ENCODE peak calls at places on chromosomes 16 and 17, in ten cellular contexts. One of them, this sample, is unnamed.

GRCh38 chr16:104828-105374 is 26.9 kb downstream of the MPG start:
- DNase-seq in activated CD4-positive, alpha-beta T cell treated with anti-CD3 and anti-CD28 coated beads, Interleukin-2, amount 50 U/mL, for 1 hour: no peak
- DNase-seq in left colon: no peak
- DNase-seq in iris pigment epithelial cell: no peak
- DNase-seq in GM20000: no peak
- DNase-seq in activated T-helper 1 cell treated with Interleukin-2 at 50 U/mL for 16 hours: no peak
- DNase-seq in CD4-positive, alpha-beta T cell: no peak
- DNase-seq in CD4-positive, alpha-beta memory T cell: no peak
- DNase-seq in H54: no peak
- DNase-seq in sigmoid colon: no peak
- DNase-seq in this sample: no peak

GRCh38 chr17:74270333-74270732 is 3.7 kb upstream of the DNAI2 start:
- DNase-seq in activated CD4-positive, alpha-beta T cell treated with anti-CD3 and anti-CD28 coated beads, Interleukin-2, amount 50 U/mL, for 1 hour: no peak
- DNase-seq in left colon: no peak
- DNase-seq in iris pigment epithelial cell: no peak
- DNase-seq in GM20000: no peak
- DNase-seq in activated T-helper 1 cell treated with Interleukin-2 at 50 U/mL for 16 hours: no peak
- DNase-seq in CD4-positive, alpha-beta T cell: no peak
- DNase-seq in CD4-positive, alpha-beta memory T cell: no peak
- DNase-seq in H54: no peak
- DNase-seq in sigmoid colon: no peak
- DNase-seq in this sample: no peak

GRCh38 chr17:51818777-51819176 is 339.7 kb downstream of the CA10 start:
- DNase-seq in activated CD4-positive, alpha-beta T cell treated with anti-CD3 and anti-CD28 coated beads, Interleukin-2, amount 50 U/mL, for 1 hour: no peak
- DNase-seq in left colon: no peak
- DNase-seq in iris pigment epithelial cell: no peak
- DNase-seq in GM20000: no peak
- DNase-seq in activated T-helper 1 cell treated with Interleukin-2 at 50 U/mL for 16 hours: no peak
- DNase-seq in CD4-positive, alpha-beta T cell: no peak
- DNase-seq in CD4-positive, alpha-beta memory T cell: no peak
- DNase-seq in H54: no peak
- DNase-seq in sigmoid colon: no peak
- DNase-seq in this sample: no peak

GRCh38 chr16:59540621-59541020 is 806.5 kb upstream of the GOT2 start:
- DNase-seq in activated CD4-positive, alpha-beta T cell treated with anti-CD3 and anti-CD28 coated beads, Interleukin-2, amount 50 U/mL, for 1 hour: no peak
- DNase-seq in left colon: no peak
- DNase-seq in iris pigment epithelial cell: peak; percentile 8
- DNase-seq in GM20000: no peak
- DNase-seq in activated T-helper 1 cell treated with Interleukin-2 at 50 U/mL for 16 hours: no peak
- DNase-seq in CD4-positive, alpha-beta T cell: no peak
- DNase-seq in CD4-positive, alpha-beta memory T cell: no peak
- DNase-seq in H54: no peak
- DNase-seq in sigmoid colon: no peak
- DNase-seq in this sample: no peak

GRCh38 chr17:61240851-61241468 is 158.7 kb upstream of the TBX2 start:
- DNase-seq in activated CD4-positive, alpha-beta T cell treated with anti-CD3 and anti-CD28 coated beads, Interleukin-2, amount 50 U/mL, for 1 hour: no peak
- DNase-seq in left colon: no peak
- DNase-seq in iris pigment epithelial cell: no peak
- DNase-seq in GM20000: no peak
- DNase-seq in activated T-helper 1 cell treated with Interleukin-2 at 50 U/mL for 16 hours: no peak
- DNase-seq in CD4-positive, alpha-beta T cell: no peak
- DNase-seq in CD4-positive, alpha-beta memory T cell: no peak
- DNase-seq in H54: no peak
- DNase-seq in sigmoid colon: no peak
- DNase-seq in this sample: no peak

GRCh38 chr16:67844441-67844840 is 2.3 kb upstream of the NUTF2 start:
- DNase-seq in activated CD4-positive, alpha-beta T cell treated with anti-CD3 and anti-CD28 coated beads, Interleukin-2, amount 50 U/mL, for 1 hour: no peak
- DNase-seq in left colon: no peak
- DNase-seq in iris pigment epithelial cell: peak; percentile 42
- DNase-seq in GM20000: no peak
- DNase-seq in activated T-helper 1 cell treated with Interleukin-2 at 50 U/mL for 16 hours: no peak
- DNase-seq in CD4-positive, alpha-beta T cell: no peak
- DNase-seq in CD4-positive, alpha-beta memory T cell: no peak
- DNase-seq in H54: no peak
- DNase-seq in sigmoid colon: no peak
- DNase-seq in this sample: no peak

GRCh38 chr16:25124503-25124902 is 13.0 kb downstream of the LCMT1 start:
- DNase-seq in activated CD4-positive, alpha-beta T cell treated with anti-CD3 and anti-CD28 coated beads, Interleukin-2, amount 50 U/mL, for 1 hour: no peak
- DNase-seq in left colon: no peak
- DNase-seq in iris pigment epithelial cell: no peak
- DNase-seq in GM20000: no peak
- DNase-seq in activated T-helper 1 cell treated with Interleukin-2 at 50 U/mL for 16 hours: no peak
- DNase-seq in CD4-positive, alpha-beta T cell: no peak
- DNase-seq in CD4-positive, alpha-beta memory T cell: no peak
- DNase-seq in H54: no peak
- DNase-seq in sigmoid colon: no peak
- DNase-seq in this sample: no peak

GRCh38 chr17:14921936-14922335 is 343.2 kb downstream of the PMP22 start:
- DNase-seq in activated CD4-positive, alpha-beta T cell treated with anti-CD3 and anti-CD28 coated beads, Interleukin-2, amount 50 U/mL, for 1 hour: no peak
- DNase-seq in left colon: no peak
- DNase-seq in iris pigment epithelial cell: no peak
- DNase-seq in GM20000: no peak
- DNase-seq in activated T-helper 1 cell treated with Interleukin-2 at 50 U/mL for 16 hours: no peak
- DNase-seq in CD4-positive, alpha-beta T cell: no peak
- DNase-seq in CD4-positive, alpha-beta memory T cell: no peak
- DNase-seq in H54: no peak
- DNase-seq in sigmoid colon: no peak
- DNase-seq in this sample: no peak

GRCh38 chr17:78337244-78338109 is 22.4 kb downstream of the SOCS3 start:
- DNase-seq in activated CD4-positive, alpha-beta T cell treated with anti-CD3 and anti-CD28 coated beads, Interleukin-2, amount 50 U/mL, for 1 hour: no peak
- DNase-seq in left colon: no peak
- DNase-seq in iris pigment epithelial cell: peak; percentile 88
- DNase-seq in GM20000: peak; percentile 79
- DNase-seq in activated T-helper 1 cell treated with Interleukin-2 at 50 U/mL for 16 hours: no peak
- DNase-seq in CD4-positive, alpha-beta T cell: no peak
- DNase-seq in CD4-positive, alpha-beta memory T cell: no peak
- DNase-seq in H54: no peak
- DNase-seq in sigmoid colon: peak; percentile 74
- DNase-seq in this sample: peak; percentile 66

GRCh38 chr16:68086336-68086821 is 1.2 kb downstream of the NFATC3 start:
- DNase-seq in activated CD4-positive, alpha-beta T cell treated with anti-CD3 and anti-CD28 coated beads, Interleukin-2, amount 50 U/mL, for 1 hour: no peak
- DNase-seq in left colon: no peak
- DNase-seq in iris pigment epithelial cell: peak; percentile 53
- DNase-seq in GM20000: no peak
- DNase-seq in activated T-helper 1 cell treated with Interleukin-2 at 50 U/mL for 16 hours: no peak
- DNase-seq in CD4-positive, alpha-beta T cell: no peak
- DNase-seq in CD4-positive, alpha-beta memory T cell: no peak
- DNase-seq in H54: no peak
- DNase-seq in sigmoid colon: no peak
- DNase-seq in this sample: no peak

GRCh38 chr17:81468111-81468764 is 44.4 kb downstream of the ACTG1 start:
- DNase-seq in activated CD4-positive, alpha-beta T cell treated with anti-CD3 and anti-CD28 coated beads, Interleukin-2, amount 50 U/mL, for 1 hour: no peak
- DNase-seq in left colon: no peak
- DNase-seq in iris pigment epithelial cell: no peak
- DNase-seq in GM20000: no peak
- DNase-seq in activated T-helper 1 cell treated with Interleukin-2 at 50 U/mL for 16 hours: no peak
- DNase-seq in CD4-positive, alpha-beta T cell: no peak
- DNase-seq in CD4-positive, alpha-beta memory T cell: no peak
- DNase-seq in H54: no peak
- DNase-seq in sigmoid colon: no peak
- DNase-seq in this sample: no peak

GRCh38 chr17:40303009-40303657 is 5.8 kb upstream of the RARA start:
- DNase-seq in activated CD4-positive, alpha-beta T cell treated with anti-CD3 and anti-CD28 coated beads, Interleukin-2, amount 50 U/mL, for 1 hour: peak; percentile 54
- DNase-seq in left colon: peak; percentile 63
- DNase-seq in iris pigment epithelial cell: peak; percentile 72
- DNase-seq in GM20000: peak; percentile 57
- DNase-seq in activated T-helper 1 cell treated with Interleukin-2 at 50 U/mL for 16 hours: no peak
- DNase-seq in CD4-positive, alpha-beta T cell: no peak
- DNase-seq in CD4-positive, alpha-beta memory T cell: peak; percentile 70
- DNase-seq in H54: no peak
- DNase-seq in sigmoid colon: no peak
- DNase-seq in this sample: no peak

GRCh38 chr17:31068291-31068690 is 26.5 kb upstream of the NF1 start:
- DNase-seq in activated CD4-positive, alpha-beta T cell treated with anti-CD3 and anti-CD28 coated beads, Interleukin-2, amount 50 U/mL, for 1 hour: peak; percentile 29
- DNase-seq in left colon: peak; percentile 57
- DNase-seq in iris pigment epithelial cell: peak; percentile 51
- DNase-seq in GM20000: peak; percentile 46
- DNase-seq in activated T-helper 1 cell treated with Interleukin-2 at 50 U/mL for 16 hours: peak; percentile 9
- DNase-seq in CD4-positive, alpha-beta T cell: no peak
- DNase-seq in CD4-positive, alpha-beta memory T cell: peak; percentile 18
- DNase-seq in H54: no peak
- DNase-seq in sigmoid colon: no peak
- DNase-seq in this sample: peak; percentile 21

GRCh38 chr17:81230043-81230820 is 7.5 kb upstream of the CEP131 start:
- DNase-seq in activated CD4-positive, alpha-beta T cell treated with anti-CD3 and anti-CD28 coated beads, Interleukin-2, amount 50 U/mL, for 1 hour: no peak
- DNase-seq in left colon: no peak
- DNase-seq in iris pigment epithelial cell: no peak
- DNase-seq in GM20000: no peak
- DNase-seq in activated T-helper 1 cell treated with Interleukin-2 at 50 U/mL for 16 hours: no peak
- DNase-seq in CD4-positive, alpha-beta T cell: no peak
- DNase-seq in CD4-positive, alpha-beta memory T cell: no peak
- DNase-seq in H54: no peak
- DNase-seq in sigmoid colon: no peak
- DNase-seq in this sample: no peak

GRCh38 chr16:15434079-15434424 is 336 bp upstream of the BMERB1 start:
- DNase-seq in activated CD4-positive, alpha-beta T cell treated with anti-CD3 and anti-CD28 coated beads, Interleukin-2, amount 50 U/mL, for 1 hour: no peak
- DNase-seq in left colon: no peak
- DNase-seq in iris pigment epithelial cell: no peak
- DNase-seq in GM20000: no peak
- DNase-seq in activated T-helper 1 cell treated with Interleukin-2 at 50 U/mL for 16 hours: no peak
- DNase-seq in CD4-positive, alpha-beta T cell: no peak
- DNase-seq in CD4-positive, alpha-beta memory T cell: peak; percentile 3
- DNase-seq in H54: no peak
- DNase-seq in sigmoid colon: no peak
- DNase-seq in this sample: no peak

GRCh38 chr17:27232328-27232727 is 61.6 kb upstream of the WSB1 start:
- DNase-seq in activated CD4-positive, alpha-beta T cell treated with anti-CD3 and anti-CD28 coated beads, Interleukin-2, amount 50 U/mL, for 1 hour: no peak
- DNase-seq in left colon: no peak
- DNase-seq in iris pigment epithelial cell: no peak
- DNase-seq in GM20000: no peak
- DNase-seq in activated T-helper 1 cell treated with Interleukin-2 at 50 U/mL for 16 hours: no peak
- DNase-seq in CD4-positive, alpha-beta T cell: no peak
- DNase-seq in CD4-positive, alpha-beta memory T cell: no peak
- DNase-seq in H54: no peak
- DNase-seq in sigmoid colon: no peak
- DNase-seq in this sample: no peak

GRCh38 chr17:40090234-40091111 is 9.9 kb downstream of the NR1D1 start:
- DNase-seq in activated CD4-positive, alpha-beta T cell treated with anti-CD3 and anti-CD28 coated beads, Interleukin-2, amount 50 U/mL, for 1 hour: no peak
- DNase-seq in left colon: peak; percentile 16
- DNase-seq in iris pigment epithelial cell: no peak
- DNase-seq in GM20000: no peak
- DNase-seq in activated T-helper 1 cell treated with Interleukin-2 at 50 U/mL for 16 hours: no peak
- DNase-seq in CD4-positive, alpha-beta T cell: no peak
- DNase-seq in CD4-positive, alpha-beta memory T cell: no peak
- DNase-seq in H54: no peak
- DNase-seq in sigmoid colon: peak; percentile 91
- DNase-seq in this sample: no peak

GRCh38 chr17:68819465-68819864 is 135.7 kb downstream of the ABCA8 start:
- DNase-seq in activated CD4-positive, alpha-beta T cell treated with anti-CD3 and anti-CD28 coated beads, Interleukin-2, amount 50 U/mL, for 1 hour: no peak
- DNase-seq in left colon: no peak
- DNase-seq in iris pigment epithelial cell: no peak
- DNase-seq in GM20000: no peak
- DNase-seq in activated T-helper 1 cell treated with Interleukin-2 at 50 U/mL for 16 hours: no peak
- DNase-seq in CD4-positive, alpha-beta T cell: no peak
- DNase-seq in CD4-positive, alpha-beta memory T cell: no peak
- DNase-seq in H54: no peak
- DNase-seq in sigmoid colon: no peak
- DNase-seq in this sample: no peak

GRCh38 chr17:1362065-1362848 is 37.8 kb downstream of the YWHAE start:
- DNase-seq in activated CD4-positive, alpha-beta T cell treated with anti-CD3 and anti-CD28 coated beads, Interleukin-2, amount 50 U/mL, for 1 hour: peak; percentile 30
- DNase-seq in left colon: no peak
- DNase-seq in iris pigment epithelial cell: no peak
- DNase-seq in GM20000: no peak
- DNase-seq in activated T-helper 1 cell treated with Interleukin-2 at 50 U/mL for 16 hours: no peak
- DNase-seq in CD4-positive, alpha-beta T cell: peak; percentile 15
- DNase-seq in CD4-positive, alpha-beta memory T cell: peak; percentile 39
- DNase-seq in H54: no peak
- DNase-seq in sigmoid colon: no peak
- DNase-seq in this sample: no peak

GRCh38 chr17:3888343-3889171 is 4.3 kb downstream of the CAMKK1 start:
- DNase-seq in activated CD4-positive, alpha-beta T cell treated with anti-CD3 and anti-CD28 coated beads, Interleukin-2, amount 50 U/mL, for 1 hour: no peak
- DNase-seq in left colon: peak; percentile 78
- DNase-seq in iris pigment epithelial cell: peak; percentile 96
- DNase-seq in GM20000: no peak
- DNase-seq in activated T-helper 1 cell treated with Interleukin-2 at 50 U/mL for 16 hours: no peak
- DNase-seq in CD4-positive, alpha-beta T cell: no peak
- DNase-seq in CD4-positive, alpha-beta memory T cell: no peak
- DNase-seq in H54: peak; percentile 91
- DNase-seq in sigmoid colon: peak; percentile 97
- DNase-seq in this sample: no peak

GRCh38 chr17:76994237-76994637 is 126.0 kb downstream of the MGAT5B start:
- DNase-seq in activated CD4-positive, alpha-beta T cell treated with anti-CD3 and anti-CD28 coated beads, Interleukin-2, amount 50 U/mL, for 1 hour: no peak
- DNase-seq in left colon: no peak
- DNase-seq in iris pigment epithelial cell: no peak
- DNase-seq in GM20000: no peak
- DNase-seq in activated T-helper 1 cell treated with Interleukin-2 at 50 U/mL for 16 hours: no peak
- DNase-seq in CD4-positive, alpha-beta T cell: no peak
- DNase-seq in CD4-positive, alpha-beta memory T cell: no peak
- DNase-seq in H54: no peak
- DNase-seq in sigmoid colon: no peak
- DNase-seq in this sample: no peak

GRCh38 chr17:79971651-79972050 is 64.0 kb downstream of the TBC1D16 start:
- DNase-seq in activated CD4-positive, alpha-beta T cell treated with anti-CD3 and anti-CD28 coated beads, Interleukin-2, amount 50 U/mL, for 1 hour: no peak
- DNase-seq in left colon: no peak
- DNase-seq in iris pigment epithelial cell: no peak
- DNase-seq in GM20000: no peak
- DNase-seq in activated T-helper 1 cell treated with Interleukin-2 at 50 U/mL for 16 hours: no peak
- DNase-seq in CD4-positive, alpha-beta T cell: no peak
- DNase-seq in CD4-positive, alpha-beta memory T cell: no peak
- DNase-seq in H54: no peak
- DNase-seq in sigmoid colon: peak; percentile 54
- DNase-seq in this sample: no peak

GRCh38 chr17:67245694-67246397 is 850 bp upstream of the HELZ start:
- DNase-seq in activated CD4-positive, alpha-beta T cell treated with anti-CD3 and anti-CD28 coated beads, Interleukin-2, amount 50 U/mL, for 1 hour: peak; percentile 53
- DNase-seq in left colon: peak; percentile 65
- DNase-seq in iris pigment epithelial cell: no peak
- DNase-seq in GM20000: peak; percentile 58
- DNase-seq in activated T-helper 1 cell treated with Interleukin-2 at 50 U/mL for 16 hours: peak; percentile 28
- DNase-seq in CD4-positive, alpha-beta T cell: no peak
- DNase-seq in CD4-positive, alpha-beta memory T cell: peak; percentile 56
- DNase-seq in H54: no peak
- DNase-seq in sigmoid colon: no peak
- DNase-seq in this sample: peak; percentile 40

GRCh38 chr17:65985571-65985970 is 206.4 kb downstream of the CEP112 start:
- DNase-seq in activated CD4-positive, alpha-beta T cell treated with anti-CD3 and anti-CD28 coated beads, Interleukin-2, amount 50 U/mL, for 1 hour: no peak
- DNase-seq in left colon: no peak
- DNase-seq in iris pigment epithelial cell: no peak
- DNase-seq in GM20000: no peak
- DNase-seq in activated T-helper 1 cell treated with Interleukin-2 at 50 U/mL for 16 hours: no peak
- DNase-seq in CD4-positive, alpha-beta T cell: no peak
- DNase-seq in CD4-positive, alpha-beta memory T cell: no peak
- DNase-seq in H54: no peak
- DNase-seq in sigmoid colon: no peak
- DNase-seq in this sample: no peak

GRCh38 chr16:21646721-21647561 is 5.5 kb downstream of the IGSF6 start:
- DNase-seq in activated CD4-positive, alpha-beta T cell treated with anti-CD3 and anti-CD28 coated beads, Interleukin-2, amount 50 U/mL, for 1 hour: peak; percentile 63
- DNase-seq in left colon: no peak
- DNase-seq in iris pigment epithelial cell: no peak
- DNase-seq in GM20000: peak; percentile 79
- DNase-seq in activated T-helper 1 cell treated with Interleukin-2 at 50 U/mL for 16 hours: peak; percentile 62
- DNase-seq in CD4-positive, alpha-beta T cell: peak; percentile 59
- DNase-seq in CD4-positive, alpha-beta memory T cell: peak; percentile 82
- DNase-seq in H54: no peak
- DNase-seq in sigmoid colon: no peak
- DNase-seq in this sample: peak; percentile 42

This sample was measured in activated B cell treated with CpG ODN at 0.5 μM for 24 hours.